ENCODE peak calls at places on chromosomes 13 and 19, in ten cellular contexts. K is cardiac fibroblast; N is effector memory CD4-positive, alpha-beta T cell; E is astrocyte of the spinal cord; D is stimulated activated naive CD8-positive, alpha-beta T cell treated with anti-CD3 and anti-CD28 coated beads, Interleukin-15, Interleukin-2, amounts not matched to agents 100 U/mL and 50 U/mL, for 24 hours; W is ureter; P is RPMI7951; Q is amniotic epithelial cell; U is WTC11; H is NCI-H1105. A is an unnamed sample.

GRCh38 chr13:114309806-114310410 is 4.4 kb upstream of the CHAMP1 start:
- DNase-seq in K (no peak), E (no peak), P (no peak), N (no peak), D (no peak), H (no peak), W (no peak), U (no peak), Q (no peak), A (no peak)

GRCh38 chr13:73943137-73943964 is 190.9 kb downstream of the KLF12 start:
- DNase-seq in K (no peak), U (no peak), N (no peak), P (no peak), Q (no peak), H (no peak), W (no peak), E (no peak), D (no peak), A (no peak)

GRCh38 chr19:49999371-50000010 is 25.7 kb downstream of the VRK3 start:
- DNase-seq in W (no peak), E (no peak), K (peak), D (no peak), U (no peak), Q (no peak), N (no peak), P (no peak), H (peak), A (no peak)

GRCh38 chr13:51317262-51317661 is 22.2 kb upstream of the SERPINE3 start:
- DNase-seq in Q (no peak), E (peak), W (no peak), D (no peak), K (no peak), P (peak), H (no peak), N (no peak), U (no peak), A (peak)

GRCh38 chr13:103965506-103966243 is 899.5 kb upstream of the SLC10A2 start:
- DNase-seq in W (no peak), P (no peak), U (no peak), N (no peak), H (no peak), Q (no peak), D (no peak), K (no peak), E (no peak), A (no peak)

GRCh38 chr19:48413879-48414623 is 20.6 kb downstream of the GRIN2D start:
- DNase-seq in Q (no peak), D (no peak), E (no peak), H (no peak), W (no peak), U (peak), P (no peak), N (no peak), K (no peak), A (no peak)

GRCh38 chr19:40719414-40719894 is 2.5 kb downstream of the ITPKC start:
- DNase-seq in Q (peak), E (no peak), K (no peak), N (no peak), D (no peak), H (no peak), W (no peak), U (no peak), P (no peak), A (no peak)

GRCh38 chr19:55080121-55080914 is 4.6 kb downstream of the EPS8L1 start:
- DNase-seq in H (peak), E (peak), K (peak), N (peak), P (peak), W (peak), U (peak), D (peak), Q (peak), A (peak)

GRCh38 chr19:47035127-47035494 is 13.3 kb downstream of the TMEM160 start:
- DNase-seq in E (no peak), P (no peak), W (no peak), H (peak), K (no peak), U (peak), N (no peak), D (no peak), Q (peak), A (no peak)

GRCh38 chr13:46756977-46757376 is 40.0 kb downstream of the ESD start:
- DNase-seq in K (peak), D (no peak), U (no peak), N (no peak), H (no peak), Q (no peak), P (no peak), E (peak), W (no peak), A (peak)

GRCh38 chr13:74134226-74134776 is at the start of gene KLF12:
- DNase-seq in W (peak), N (peak), U (peak), D (peak), E (peak), Q (peak), K (peak), P (peak), H (peak), A (peak)

GRCh38 chr13:60019119-60019993 is 144.4 kb downstream of the DIAPH3 start:
- DNase-seq in D (no peak), P (peak), E (peak), U (no peak), K (peak), H (no peak), Q (peak), W (no peak), N (no peak), A (peak)

GRCh38 chr19:51098366-51099069 is 9.7 kb downstream of the CTU1 start:
- DNase-seq in E (no peak), Q (peak), H (no peak), N (no peak), D (peak), K (peak), U (no peak), P (no peak), W (no peak), A (no peak)

GRCh38 chr19:47860602-47861297 is 1.7 kb downstream of the TPRX2 start:
- DNase-seq in N (no peak), Q (no peak), D (no peak), W (no peak), H (no peak), U (no peak), E (no peak), K (no peak), P (no peak), A (no peak)

GRCh38 chr19:46616631-46617322 is 8.1 kb downstream of the PTGIR start:
- DNase-seq in D (peak), E (peak), W (no peak), N (no peak), Q (peak), U (peak), K (peak), P (peak), H (peak), A (peak)

GRCh38 chr13:27924529-27925141 is 4.8 kb downstream of the PDX1 start:
- DNase-seq in K (no peak), N (no peak), D (no peak), P (no peak), U (peak), Q (no peak), E (no peak), H (no peak), W (no peak), A (no peak)

A was measured in adipocyte.